ENCODE peak calls at places on chromosomes 1 and 21, in four cellular contexts. B is cardiac muscle cell, E is cardiac fibroblast, T is posterior cingulate gyrus. L is an unnamed sample.

GRCh38 chr1:171345536-171345935 is 31.6 kb downstream of the FMO4 start:
- DNase-seq in E (peak; percentile 53), B (peak; percentile 29), T (no peak), L (no peak)

GRCh38 chr21:32572574-32573420 is 12.5 kb downstream of the TCP10L start:
- DNase-seq in T (no peak), B (no peak), E (no peak), L (no peak)

GRCh38 chr1:29325675-29326074 is 89.4 kb downstream of the PTPRU start:
- DNase-seq in B (no peak), E (no peak), T (no peak), L (no peak)

GRCh38 chr1:84722794-84723193 is 32.5 kb upstream of the SSX2IP start:
- DNase-seq in T (no peak), B (peak; percentile 94), E (peak; percentile 91), L (no peak)

GRCh38 chr21:31442339-31442738 is 98.3 kb upstream of the TIAM1 start:
- DNase-seq in B (no peak), T (no peak), E (no peak), L (no peak)

GRCh38 chr1:1431006-1431844 is 4.3 kb upstream of the VWA1 start:
- DNase-seq in E (no peak), T (no peak), B (no peak), L (no peak)

GRCh38 chr1:224333309-224333926 is 3.4 kb upstream of the NVL start:
- DNase-seq in B (peak; percentile 73), E (peak; percentile 74), T (no peak), L (peak; percentile 71)

GRCh38 chr21:27761623-27762022 is 794.7 kb upstream of the ADAMTS5 start:
- DNase-seq in E (no peak), T (no peak), B (no peak), L (no peak)

GRCh38 chr21:42236014-42236413 is 17.1 kb downstream of the ABCG1 start:
- DNase-seq in T (no peak), E (no peak), B (no peak), L (no peak)

GRCh38 chr21:45869121-45870007 is 112.2 kb upstream of the COL6A1 start:
- DNase-seq in E (peak; percentile 39), B (peak; percentile 55), T (no peak), L (peak; percentile 72)

GRCh38 chr1:24551290-24551859 is 4.5 kb upstream of the NCMAP start:
- DNase-seq in B (no peak), T (no peak), E (no peak), L (no peak)

L was measured in LHCN-M2.